ENCODE peak calls at places on chromosomes 7 and 10, in four cellular contexts. S, Q, X and K are unnamed samples.

GRCh38 chr7:1555813-1556540 is at the start of gene TMEM184A:
- DNase-seq in S (no peak), Q (no peak), X (peak), K (peak)

GRCh38 chr7:152910545-152911013 is 151.0 kb downstream of the ACTR3B start:
- DNase-seq in S (no peak), Q (no peak), X (no peak), K (no peak)

GRCh38 chr10:2985729-2986232 is 81.6 kb upstream of the PFKP start:
- DNase-seq in S (peak), Q (no peak), X (no peak), K (peak)

GRCh38 chr10:97861351-97861750 is 11.7 kb downstream of the GOLGA7B start:
- DNase-seq in S (peak), Q (no peak), X (no peak), K (peak)

GRCh38 chr10:100148353-100149211 is 37.2 kb downstream of the ERLIN1 start:
- DNase-seq in S (peak), Q (no peak), X (peak), K (peak)

GRCh38 chr10:35004651-35005050 is 85.5 kb downstream of the CUL2 start:
- DNase-seq in S (no peak), Q (no peak), X (no peak), K (no peak)

GRCh38 chr7:18408868-18409267 is 86.7 kb upstream of the HDAC9 start:
- DNase-seq in S (peak), Q (no peak), X (no peak), K (no peak)

GRCh38 chr10:49594594-49594993 is 15.5 kb upstream of the SLC18A3 start:
- DNase-seq in S (peak), Q (peak), X (peak), K (peak)

GRCh38 chr10:84563868-84564267 is 235.5 kb downstream of the CCSER2 start:
- DNase-seq in S (no peak), Q (no peak), X (no peak), K (no peak)

GRCh38 chr7:140364819-140365218 is 33.5 kb downstream of the SLC37A3 start:
- DNase-seq in S (no peak), Q (no peak), X (no peak), K (peak)

GRCh38 chr7:140358771-140359095 is 39.6 kb downstream of the SLC37A3 start:
- DNase-seq in S (no peak), Q (no peak), X (no peak), K (no peak)

GRCh38 chr7:140358024-140358770 is 40.1 kb downstream of the SLC37A3 start:
- DNase-seq in S (no peak), Q (no peak), X (no peak), K (no peak)

DNA sequence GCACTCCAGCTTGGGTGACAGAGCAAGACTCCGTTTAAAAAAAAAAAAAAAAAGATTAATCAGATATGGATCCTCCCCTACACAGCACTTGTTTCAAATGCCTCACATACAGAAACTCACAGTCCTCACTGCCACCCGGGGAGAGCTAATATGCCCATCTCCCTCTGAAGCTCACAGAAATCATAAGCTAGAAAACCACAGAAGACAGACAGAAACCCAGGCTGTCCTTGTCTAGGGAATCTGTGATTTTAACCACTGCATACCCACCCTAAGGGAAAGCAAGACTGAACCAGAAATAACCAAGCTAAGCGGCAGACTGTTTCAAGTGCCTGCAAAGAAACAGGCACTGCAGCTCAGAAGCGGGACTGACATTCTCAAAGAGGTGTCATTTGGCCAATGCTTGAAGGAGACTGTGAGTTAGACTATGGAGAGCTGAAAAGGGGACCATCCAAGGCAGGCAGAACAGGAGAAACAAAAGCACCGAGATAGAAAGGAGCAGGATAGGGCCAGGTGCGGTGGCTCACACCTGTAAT is 37.6 kb downstream of the SLC37A3 start:
- DNase-seq in S (no peak), Q (no peak), X (no peak), K (no peak)
- TF ChIP-seq CTCF in S (no peak), Q (no peak), X (no peak), K (no peak)

GRCh38 chr10:110868981-110869380 is 2.7 kb upstream of the PDCD4 start:
- DNase-seq in S (no peak), Q (no peak), X (peak), K (no peak)

GRCh38 chr10:110872984-110873569 is 1.3 kb downstream of the PDCD4 start:
- DNase-seq in S (no peak), Q (no peak), X (no peak), K (no peak)

GRCh38 chr10:110872145-110872983 is 636 bp downstream of the PDCD4 start:
- DNase-seq in S (peak), Q (peak), X (peak), K (peak)

GRCh38 chr10:110871236-110872084 is at the start of gene PDCD4:
- DNase-seq in S (peak), Q (peak), X (peak), K (peak)

GRCh38 chr10:110870823-110871235 is 899 bp upstream of the PDCD4 start:
- DNase-seq in S (no peak), Q (no peak), X (peak), K (no peak)
- H3K4me3 ChIP-seq in S (no peak), Q (peak), X (peak), K (no peak)

DNA sequence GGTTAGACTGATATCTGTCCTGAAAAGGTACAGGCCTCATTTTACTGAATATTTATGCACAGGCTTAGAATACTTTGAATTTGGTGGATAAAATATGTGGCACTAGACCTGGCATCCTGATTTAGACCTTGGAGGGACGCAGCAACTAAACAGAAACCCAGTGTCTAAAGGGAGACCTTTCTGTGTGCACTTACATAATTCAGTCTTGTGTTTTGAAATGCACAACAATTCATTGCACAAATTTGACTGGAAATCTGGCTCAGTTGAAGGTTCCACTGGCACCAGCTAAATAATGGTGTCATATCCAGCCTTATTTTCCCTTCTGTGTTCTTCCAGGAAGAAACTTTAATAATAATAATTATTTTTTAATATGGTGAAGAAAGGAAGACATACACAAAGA is 142.1 kb downstream of the SND1 start:
- DNase-seq in S (no peak), Q (no peak), X (no peak), K (no peak)
- TF ChIP-seq CTCF in S (no peak), Q (no peak), X (no peak), K (no peak)

DNA sequence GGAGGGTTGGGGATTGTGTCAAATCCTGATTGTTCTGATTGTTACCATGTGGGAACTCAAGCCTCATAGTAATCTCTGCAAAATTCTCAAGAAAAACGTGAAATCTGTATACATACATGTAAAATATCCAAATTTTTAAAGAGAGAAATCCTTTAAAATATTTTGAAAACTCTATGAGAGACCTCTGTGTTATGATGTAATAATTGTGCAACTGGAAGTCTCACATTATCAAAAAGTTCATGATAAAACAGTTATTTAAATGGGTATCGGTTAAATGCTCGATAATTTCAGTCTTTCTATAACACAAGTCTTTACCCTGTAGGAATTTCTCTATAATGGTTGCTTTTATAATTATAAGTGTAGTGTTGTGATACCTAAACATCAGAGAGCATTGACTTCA is 95.5 kb downstream of the TMEM26 start:
- DNase-seq in S (no peak), Q (no peak), X (no peak), K (no peak)
- H3K4me3 ChIP-seq in S (no peak), Q (no peak), X (no peak), K (no peak)

GRCh38 chr10:17181751-17182150 is 19.7 kb downstream of the TRDMT1 start:
- DNase-seq in S (peak), Q (no peak), X (no peak), K (peak)

GRCh38 chr10:17178006-17178405 is 23.5 kb downstream of the TRDMT1 start:
- DNase-seq in S (no peak), Q (no peak), X (no peak), K (peak)

GRCh38 chr10:17185873-17186272 is 15.6 kb downstream of the TRDMT1 start:
- DNase-seq in S (no peak), Q (no peak), X (no peak), K (no peak)

GRCh38 chr10:17179002-17179401 is 22.5 kb downstream of the TRDMT1 start:
- DNase-seq in S (peak), Q (no peak), X (no peak), K (no peak)

GRCh38 chr10:17183110-17183509 is 18.4 kb downstream of the TRDMT1 start:
- DNase-seq in S (no peak), Q (no peak), X (no peak), K (no peak)
- TF ChIP-seq CTCF in S (no peak), Q (no peak), X (no peak), K (peak)